ENCODE peak calls at places on chromosomes 5 and 9, in five cellular contexts. K, Y, I, P and F are unnamed samples.

GRCh38 chr5:173498871-173499470 is 117.5 kb downstream of the BOD1 start:
- DNase-seq in K (peak), I (no peak), Y (peak), P (no peak), F (no peak)

GRCh38 chr5:72438141-72438540 is 69.1 kb downstream of the ZNF366 start:
- DNase-seq in Y (no peak), K (peak), I (no peak), P (peak), F (peak)

GRCh38 chr5:84603557-84604185 is 219.0 kb upstream of the EDIL3 start:
- DNase-seq in P (no peak), Y (peak), I (no peak), K (peak), F (no peak)

GRCh38 chr5:139474815-139475791 is 4.3 kb downstream of the SMIM33 start:
- DNase-seq in I (no peak), P (peak), K (peak), Y (peak), F (no peak)

GRCh38 chr9:87657893-87658292 is 68.0 kb upstream of the CTSL start:
- DNase-seq in P (no peak), Y (no peak), K (no peak), I (no peak), F (no peak)

GRCh38 chr5:158390556-158390955 is 531.6 kb upstream of the CLINT1 start:
- DNase-seq in P (peak), K (peak), Y (peak), I (no peak), F (no peak)

GRCh38 chr9:122320346-122320995 is 50.4 kb upstream of the PTGS1 start:
- DNase-seq in K (no peak), Y (peak), I (no peak), P (no peak), F (no peak)

GRCh38 chr5:133365326-133365725 is 247.0 kb downstream of the FSTL4 start:
- DNase-seq in P (no peak), Y (no peak), K (no peak), I (no peak), F (no peak)

GRCh38 chr5:74361406-74362358 is 278.8 kb downstream of the ENC1 start:
- DNase-seq in P (no peak), K (no peak), Y (no peak), I (no peak), F (no peak)

GRCh38 chr5:109921735-109922395 is 232.1 kb downstream of the MAN2A1 start:
- DNase-seq in Y (no peak), I (no peak), P (no peak), K (no peak), F (no peak)

GRCh38 chr5:141870871-141871270 is 7.3 kb downstream of the PCDH1 start:
- DNase-seq in Y (no peak), K (no peak), P (no peak), I (no peak), F (no peak)

GRCh38 chr9:122274055-122274454 is 9.4 kb downstream of the MRRF start:
- DNase-seq in Y (no peak), P (no peak), I (no peak), K (no peak), F (no peak)

GRCh38 chr9:19201899-19202891 is 28.3 kb upstream of the DENND4C start:
- DNase-seq in P (no peak), Y (no peak), I (no peak), K (no peak), F (no peak)

GRCh38 chr5:463301-463700 is 20.3 kb downstream of the EXOC3 start:
- DNase-seq in I (no peak), Y (no peak), P (no peak), K (no peak), F (no peak)

GRCh38 chr5:83397658-83398057 is 73.9 kb upstream of the VCAN start:
- DNase-seq in Y (no peak), I (no peak), P (no peak), K (no peak), F (no peak)

GRCh38 chr9:133707761-133708122 is 30.4 kb downstream of the SARDH start:
- DNase-seq in P (no peak), I (no peak), K (no peak), Y (no peak), F (no peak)

GRCh38 chr9:133708123-133708769 is 29.9 kb downstream of the SARDH start:
- DNase-seq in Y (no peak), P (no peak), I (no peak), K (no peak), F (no peak)

GRCh38 chr9:133707065-133707760 is 30.9 kb downstream of the SARDH start:
- DNase-seq in P (peak), Y (no peak), I (no peak), K (peak), F (no peak)

GRCh38 chr9:133709716-133710571 is 28.2 kb downstream of the SARDH start:
- DNase-seq in Y (no peak), I (no peak), P (no peak), K (no peak), F (no peak)

GRCh38 chr9:133708770-133709611 is 29.2 kb downstream of the SARDH start:
- DNase-seq in P (no peak), Y (no peak), K (no peak), I (no peak), F (peak)
- TF ChIP-seq CTCF in P (no peak), Y (no peak), K (no peak), I (no peak), F (no peak)

GRCh38 chr5:127042593-127042992 is 12.2 kb upstream of the MARCHF3 start:
- DNase-seq in P (peak), Y (peak), K (peak), I (no peak), F (no peak)
- TF ChIP-seq CTCF in P (peak), Y (peak), K (peak), I (no peak), F (no peak)

DNA sequence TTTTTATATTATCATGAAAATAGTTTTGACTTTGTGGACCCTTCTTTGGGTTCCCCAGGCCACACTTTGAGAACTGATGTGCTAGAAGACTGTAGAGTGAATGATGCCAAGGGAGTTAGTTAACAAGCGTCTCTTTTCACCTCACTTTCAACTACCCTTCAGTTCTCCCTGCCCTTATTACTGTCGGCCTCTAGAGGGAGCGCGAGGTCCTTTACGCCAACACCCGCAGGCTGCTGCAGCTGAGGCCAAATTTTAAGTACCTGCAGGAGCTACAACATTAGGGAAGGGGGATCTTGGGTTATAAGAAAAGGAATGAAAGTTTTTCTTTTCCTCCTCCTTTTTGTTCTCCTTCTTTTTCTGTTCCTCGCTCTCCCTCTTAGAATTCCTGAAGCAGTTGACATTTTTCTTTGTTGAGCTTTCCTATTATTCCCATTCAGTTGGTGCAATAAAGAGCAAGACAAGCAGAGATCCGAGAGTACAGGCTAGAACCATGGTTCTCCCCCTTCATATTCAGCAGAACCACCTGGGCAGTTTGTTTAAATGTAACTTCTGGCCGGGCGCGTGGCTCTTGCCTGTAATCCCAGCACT is 84.0 kb downstream of the ZFAND5 start:
- DNase-seq in P (peak), Y (peak), I (peak), K (peak), F (peak)
- TF ChIP-seq CTCF in P (peak), Y (peak), I (peak), K (peak), F (peak)

GRCh38 chr5:35213608-35214007 is 16.7 kb downstream of the PRLR start:
- DNase-seq in P (peak), I (no peak), Y (peak), K (no peak), F (no peak)
- TF ChIP-seq CTCF in P (no peak), I (no peak), Y (no peak), K (no peak), F (no peak)

DNA sequence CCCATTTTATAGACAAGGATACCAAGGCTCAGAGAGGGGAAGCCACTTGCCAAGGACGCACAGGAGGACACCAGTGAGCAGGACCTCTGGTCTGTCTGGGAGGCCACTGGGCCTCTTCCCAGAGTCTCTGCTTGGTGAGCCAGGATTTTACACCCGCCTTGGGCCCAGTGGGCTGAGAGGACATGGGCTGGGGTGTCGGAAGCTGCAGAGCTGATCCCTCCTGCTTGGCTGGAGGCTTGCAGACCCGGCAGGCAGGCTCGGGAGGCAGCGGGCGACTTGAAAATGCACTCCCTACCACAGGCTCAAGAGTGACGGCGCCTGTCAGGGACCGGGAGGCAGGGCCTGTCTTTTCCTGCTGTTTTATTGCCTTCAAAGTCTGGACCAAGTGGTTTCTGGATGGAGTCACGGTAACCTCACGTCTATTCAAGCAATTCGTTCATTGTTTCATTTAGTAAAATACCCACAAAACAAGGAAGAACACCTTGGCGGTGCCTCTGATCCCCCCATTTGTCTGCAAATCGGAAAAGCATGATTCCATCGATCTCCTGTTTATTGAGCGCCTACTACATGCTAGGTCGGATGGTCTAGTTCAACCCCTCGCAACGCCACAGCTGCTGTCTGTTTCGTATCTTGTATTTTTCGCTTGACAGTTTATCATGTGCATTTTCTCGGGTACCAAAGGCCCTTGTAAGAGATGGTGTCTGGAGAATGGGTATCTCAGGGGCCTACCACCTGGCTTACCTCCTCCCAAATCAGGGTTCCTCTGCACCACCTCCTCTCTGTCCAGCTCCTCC is 108.1 kb upstream of the IER5L start:
- DNase-seq in P (no peak), K (no peak), I (no peak), Y (no peak), F (no peak)
- TF ChIP-seq CTCF in P (no peak), K (no peak), I (no peak), Y (no peak), F (no peak)